ENCODE peak calls at places on chromosome 1, in six cellular contexts. P is neuronal stem cell, Z is K562, B is PC-3, T is neural progenitor cell, V is mesendoderm. G is an unnamed sample. For H3K4me1, the result is how much of the 10 kb centered on the place peaks cover.

GRCh38 chr1:193229136-193229535 is 42.7 kb upstream of the B3GALT2 start:
- DNase-seq in Z (no peak), V (no peak), P (no peak), B (peak), T (no peak), G (peak)

GRCh38 chr1:1021010-1021845 is 1.3 kb downstream of the AGRN start:
- DNase-seq in T (peak), Z (peak), V (peak), P (no peak), B (peak), G (peak)

GRCh38 chr1:46369542-46370213 is 24.4 kb upstream of the FAAH start:
- DNase-seq in V (no peak), T (no peak), P (no peak), B (no peak), Z (no peak), G (no peak)

GRCh38 chr1:155205969-155206593 is 1.6 kb downstream of the THBS3 start:
- DNase-seq in P (no peak), B (no peak), V (no peak), Z (no peak), T (no peak), G (no peak)

GRCh38 chr1:201461783-201462441 is 7.1 kb downstream of the PHLDA3 start:
- DNase-seq in Z (peak), V (no peak), P (no peak), T (no peak), B (peak), G (peak)

GRCh38 chr1:53400761-53401379 is 58.3 kb upstream of the DMRTB1 start:
- DNase-seq in T (no peak), V (no peak), B (no peak), P (no peak), Z (no peak), G (no peak)

GRCh38 chr1:47554901-47555300 is 117.1 kb downstream of the FOXD2 start:
- DNase-seq in V (no peak), Z (no peak), B (peak), T (no peak), P (no peak), G (peak)

GRCh38 chr1:8017495-8018310 is 8.4 kb downstream of the ERRFI1 start:
- DNase-seq in Z (no peak), T (peak), B (peak), V (peak), P (no peak), G (peak)

DNA sequence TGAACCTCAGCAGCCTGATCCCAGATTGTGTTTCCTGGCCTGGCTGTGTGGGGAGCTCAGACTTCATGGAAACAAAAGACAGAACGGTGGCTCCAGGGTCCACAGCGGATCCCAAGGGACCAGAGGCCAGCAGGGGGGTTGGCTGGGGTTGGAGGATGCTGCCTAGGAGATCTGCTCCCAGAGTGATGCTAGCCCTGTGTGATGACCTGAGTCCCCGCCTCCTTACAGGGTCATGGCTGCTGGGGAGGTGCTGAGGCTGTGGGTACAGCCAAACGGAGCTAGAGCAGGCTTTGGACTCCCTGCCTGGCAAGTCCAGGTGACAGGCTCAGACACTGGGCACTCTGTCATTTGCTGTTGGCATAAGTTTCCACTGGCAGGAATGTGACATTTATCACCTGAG is 11.5 kb upstream of the RUNX3 start:
- DNase-seq in Z (no peak), P (no peak), T (no peak), V (no peak), B (no peak), G (no peak)
- H3K4me1 ChIP-seq in Z (under half), P (under half), T (under half), V (under half), B (under half), G (under half)

GRCh38 chr1:18639335-18640055 is 8.8 kb downstream of the PAX7 start:
- DNase-seq in B (no peak), V (peak), Z (no peak), P (no peak), T (peak), G (no peak)
- H3K4me3 ChIP-seq in B (no peak), V (no peak), Z (no peak), P (no peak), T (peak), G (no peak)

GRCh38 chr1:239722080-239722479 is 335.7 kb downstream of the CHRM3 start:
- DNase-seq in B (peak), V (no peak), P (no peak), Z (no peak), T (no peak), G (peak)

GRCh38 chr1:239718997-239719628 is 332.7 kb downstream of the CHRM3 start:
- DNase-seq in B (no peak), T (no peak), P (no peak), V (no peak), Z (no peak), G (no peak)

GRCh38 chr1:239719642-239720258 is 333.4 kb downstream of the CHRM3 start:
- DNase-seq in B (no peak), V (no peak), Z (no peak), T (no peak), P (no peak), G (no peak)

GRCh38 chr1:239718571-239718970 is 332.2 kb downstream of the CHRM3 start:
- DNase-seq in P (no peak), T (no peak), Z (no peak), V (no peak), B (no peak), G (no peak)

DNA sequence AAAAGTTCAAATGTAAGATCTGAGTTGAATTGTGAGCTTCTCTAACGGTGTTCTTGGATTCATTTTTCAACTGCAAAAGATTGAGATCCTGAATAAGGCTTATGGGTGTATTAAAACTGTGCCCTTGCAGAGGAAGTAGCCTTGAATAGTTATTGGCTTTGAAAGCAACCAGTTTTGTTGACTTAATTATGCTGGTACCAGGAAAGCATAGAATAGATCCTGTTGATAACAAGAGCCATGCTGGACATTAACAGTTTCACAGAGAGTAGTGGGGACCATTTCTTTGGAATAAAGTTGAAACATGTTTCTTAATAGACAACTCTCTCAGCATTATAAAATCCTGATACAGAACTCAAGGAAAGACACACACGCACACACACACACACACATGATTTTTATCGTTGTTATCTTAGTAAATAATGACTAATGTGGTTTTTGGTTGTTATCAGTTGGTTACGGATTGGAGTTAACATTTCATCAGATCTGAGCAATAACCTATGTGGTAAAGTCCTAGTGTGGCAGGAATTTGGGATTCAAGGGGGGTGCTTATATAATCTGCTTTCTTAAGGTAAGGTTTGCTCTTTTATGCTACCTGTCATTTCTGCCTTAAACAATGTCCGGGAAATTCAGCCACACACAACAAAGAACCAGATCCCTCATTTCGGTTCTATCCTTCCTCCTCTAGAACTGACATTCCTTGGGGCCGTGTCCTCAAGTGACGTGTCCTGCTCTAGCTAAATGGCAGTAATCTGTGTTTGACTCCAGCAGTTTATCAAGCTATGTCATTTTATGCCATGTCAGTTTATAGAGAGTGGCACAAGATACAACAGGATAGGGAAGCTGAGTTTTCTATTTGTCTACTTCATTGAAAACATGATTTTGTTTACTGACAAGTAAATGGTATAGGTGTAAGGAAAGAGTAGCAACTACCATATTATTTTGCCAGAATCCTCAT is 331.0 kb downstream of the CHRM3 start:
- DNase-seq in Z (no peak), V (no peak), P (no peak), T (no peak), B (peak), G (no peak)
- H3K9ac ChIP-seq in Z (no peak), V (no peak), P (no peak), T (no peak), B (no peak), G (no peak)

GRCh38 chr1:174957829-174958228 is 41.9 kb upstream of the CACYBP start:
- DNase-seq in V (no peak), B (no peak), T (no peak), Z (no peak), P (no peak), G (no peak)
- H3K4me1 ChIP-seq in V (under half), B (under half), T (under half), Z (under half), P (under half), G (under half)

DNA sequence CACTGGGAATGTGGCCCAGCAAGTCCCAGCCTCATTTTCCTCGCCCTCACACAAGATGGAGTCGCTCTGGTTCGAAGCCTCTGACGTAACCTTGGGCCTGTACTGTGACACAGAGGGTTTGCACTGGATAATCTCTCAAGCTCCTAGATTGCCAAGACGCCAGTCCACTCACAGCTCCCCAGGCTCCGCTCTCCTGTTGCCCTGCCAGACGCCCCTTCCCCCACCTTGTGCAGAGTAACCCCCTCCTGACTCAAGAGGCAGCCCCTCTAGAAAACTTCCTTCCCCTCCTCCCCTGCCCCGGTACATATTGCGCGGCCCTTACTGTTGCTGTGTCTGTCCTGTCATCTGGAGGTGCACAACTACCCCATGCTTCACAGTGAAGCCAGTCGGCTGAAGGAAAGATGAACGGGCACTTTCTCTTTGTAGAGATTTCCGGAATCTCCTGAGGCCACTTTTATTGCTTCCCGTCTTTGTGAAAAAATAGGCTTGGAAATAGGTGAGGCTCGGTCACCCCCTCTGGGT is 996 bp upstream of the KIAA1614 start:
- DNase-seq in B (no peak), T (no peak), V (peak), Z (no peak), P (no peak), G (no peak)
- H3K4me3 ChIP-seq in B (no peak), T (peak), V (peak), Z (no peak), P (peak), G (peak)

GRCh38 chr1:11888877-11889208 is 30.1 kb upstream of the NPPB start:
- DNase-seq in Z (no peak), B (no peak), V (no peak), T (no peak), P (no peak), G (no peak)

GRCh38 chr1:11887666-11888007 is 28.9 kb upstream of the NPPB start:
- DNase-seq in T (no peak), B (no peak), V (no peak), P (no peak), Z (no peak), G (no peak)

GRCh38 chr1:11885922-11886321 is 27.2 kb upstream of the NPPB start:
- DNase-seq in Z (no peak), B (no peak), P (no peak), V (no peak), T (no peak), G (no peak)

GRCh38 chr1:11888206-11888876 is 29.6 kb upstream of the NPPB start:
- DNase-seq in T (no peak), V (no peak), Z (no peak), P (no peak), B (no peak), G (no peak)

DNA sequence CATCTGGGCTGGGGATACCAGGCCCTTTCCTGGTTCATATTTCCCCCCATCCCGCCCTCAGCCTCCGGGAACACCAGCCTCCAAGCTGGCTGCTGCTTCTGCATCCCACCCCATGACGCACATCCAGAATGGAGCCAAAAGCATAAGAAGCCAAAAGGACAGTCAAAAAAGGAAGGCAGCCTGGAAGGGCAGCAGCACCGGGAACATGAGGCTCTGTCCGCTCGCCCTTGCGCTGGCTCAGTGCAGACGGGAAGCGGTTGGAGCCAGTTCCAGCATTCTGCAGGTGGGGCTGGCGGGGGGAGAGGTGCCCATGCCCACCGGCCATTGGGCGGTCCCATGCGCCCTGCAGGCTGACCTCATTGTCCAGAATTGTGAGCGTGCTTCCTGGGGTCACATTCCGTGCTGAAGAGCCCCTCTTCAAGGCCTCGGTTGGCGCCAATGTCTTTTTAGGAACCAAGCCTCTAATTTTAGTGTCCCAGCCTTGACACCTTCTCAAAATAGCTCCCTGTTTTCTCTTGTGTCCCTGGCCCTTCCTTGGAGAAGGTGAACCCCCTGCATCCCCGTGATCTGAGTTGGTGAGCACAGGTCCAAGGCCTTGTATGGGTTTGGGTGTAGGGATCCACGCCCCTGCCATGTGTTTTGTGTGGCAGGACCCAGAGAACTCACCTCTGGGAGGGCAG is 28.4 kb upstream of the NPPB start:
- DNase-seq in P (no peak), B (no peak), Z (no peak), V (no peak), T (no peak), G (no peak)
- H3K9ac ChIP-seq in P (no peak), B (no peak), Z (peak), V (no peak), T (no peak), G (no peak)

GRCh38 chr1:111208921-111209320 is 8.5 kb upstream of the DENND2D start:
- DNase-seq in B (peak), P (no peak), Z (no peak), V (no peak), T (no peak), G (peak)
- H3K4me1 ChIP-seq in B (under half), P (under half), Z (under half), V (under half), T (under half), G (under half)

G was measured in mammary epithelial cell.